ENCODE peak calls at places on chromosomes 6 and 20, in nine cellular contexts. G, W, D, Q, N, K, H, T and M are unnamed samples.
A peak's percentile ranks its signal among the peaks of the same experiment; 100 is the strongest.

GRCh38 chr20:53503517-53503919 is 90.1 kb downstream of the ZNF217 start:
- DNase-seq in G (no peak), W (no peak), D (no peak), Q (no peak), N (no peak), K (no peak), H (no peak), T (no peak), M (no peak)

GRCh38 chr20:9129756-9130155 is 60.9 kb downstream of the PLCB4 start:
- DNase-seq in G (no peak), W (no peak), D (no peak), Q (no peak), N (no peak), K (no peak), H (no peak), T (no peak), M (no peak)

GRCh38 chr6:160139420-160139851 is 17.8 kb downstream of the SLC22A1 start:
- DNase-seq in G (no peak), W (peak; percentile 82), D (peak; percentile 90), Q (no peak), N (no peak), K (no peak), H (no peak), T (no peak), M (no peak)

GRCh38 chr6:81894286-81894685 is 141.8 kb upstream of the TENT5A start:
- DNase-seq in G (no peak), W (no peak), D (peak; percentile 95), Q (no peak), N (no peak), K (no peak), H (no peak), T (no peak), M (no peak)

GRCh38 chr6:142014515-142014914 is 118.2 kb upstream of the GJE1 start:
- DNase-seq in G (no peak), W (no peak), D (peak; percentile 75), Q (peak; percentile 32), N (no peak), K (no peak), H (no peak), T (no peak), M (no peak)

GRCh38 chr20:32649697-32650471 is 23.9 kb downstream of the C20orf203 start:
- DNase-seq in G (no peak), W (no peak), D (no peak), Q (no peak), N (no peak), K (no peak), H (no peak), T (no peak), M (no peak)

GRCh38 chr6:81023007-81023582 is 729.4 kb downstream of the TENT5A start:
- DNase-seq in G (no peak), W (no peak), D (no peak), Q (no peak), N (no peak), K (no peak), H (no peak), T (no peak), M (peak; percentile 83)

GRCh38 chr20:14919473-14920157 is 582.2 kb upstream of the FLRT3 start:
- DNase-seq in G (no peak), W (no peak), D (no peak), Q (peak; percentile 24), N (no peak), K (peak; percentile 37), H (no peak), T (no peak), M (peak; percentile 89)

GRCh38 chr20:53980101-53980500 is 90.3 kb downstream of the BCAS1 start:
- DNase-seq in G (no peak), W (no peak), D (no peak), Q (no peak), N (no peak), K (no peak), H (no peak), T (no peak), M (no peak)

GRCh38 chr6:35218021-35218420 is 4.3 kb downstream of the SCUBE3 start:
- DNase-seq in G (no peak), W (no peak), D (peak; percentile 49), Q (no peak), N (no peak), K (no peak), H (no peak), T (no peak), M (no peak)

GRCh38 chr20:57513199-57513598 is 11.7 kb downstream of the CTCFL start:
- DNase-seq in G (no peak), W (no peak), D (peak; percentile 14), Q (no peak), N (no peak), K (no peak), H (no peak), T (no peak), M (no peak)

GRCh38 chr6:40359808-40360207 is 227.4 kb downstream of the LRFN2 start:
- DNase-seq in G (no peak), W (no peak), D (no peak), Q (no peak), N (no peak), K (no peak), H (no peak), T (no peak), M (peak; percentile 96)

GRCh38 chr6:25670793-25671513 is 18.9 kb downstream of the SCGN start:
- DNase-seq in G (no peak), W (no peak), D (peak; percentile 2), Q (no peak), N (no peak), K (no peak), H (no peak), T (no peak), M (peak; percentile 28)

GRCh38 chr6:111211411-111212030 is 124.2 kb downstream of the SLC16A10 start:
- DNase-seq in G (no peak), W (no peak), D (no peak), Q (no peak), N (no peak), K (no peak), H (no peak), T (no peak), M (no peak)

GRCh38 chr20:63121246-63121645 is 94.7 kb downstream of the YTHDF1 start:
- DNase-seq in G (no peak), W (no peak), D (no peak), Q (no peak), N (no peak), K (no peak), H (no peak), T (no peak), M (no peak)

GRCh38 chr20:16661738-16662137 is 68.1 kb upstream of the SNRPB2 start:
- DNase-seq in G (no peak), W (no peak), D (no peak), Q (no peak), N (peak; percentile 47), K (no peak), H (no peak), T (no peak), M (no peak)

GRCh38 chr6:167329014-167329413 is 4.1 kb downstream of the TTLL2 start:
- DNase-seq in G (no peak), W (no peak), D (no peak), Q (peak; percentile 29), N (no peak), K (no peak), H (no peak), T (no peak), M (peak; percentile 41)

GRCh38 chr6:89597988-89598387 is 40.6 kb downstream of the LYRM2 start:
- DNase-seq in G (no peak), W (no peak), D (peak; percentile 62), Q (peak; percentile 49), N (no peak), K (no peak), H (no peak), T (no peak), M (peak; percentile 54)

GRCh38 chr20:22916121-22916842 is 118.8 kb upstream of the SSTR4 start:
- DNase-seq in G (no peak), W (no peak), D (no peak), Q (no peak), N (no peak), K (no peak), H (no peak), T (no peak), M (no peak)

GRCh38 chr6:6972456-6972855 is 135.3 kb upstream of the RREB1 start:
- DNase-seq in G (no peak), W (no peak), D (peak; percentile 63), Q (peak; percentile 8), N (no peak), K (peak; percentile 14), H (no peak), T (no peak), M (no peak)

GRCh38 chr6:107731422-107732319 is 92.4 kb downstream of the SCML4 start:
- DNase-seq in G (no peak), W (no peak), D (no peak), Q (no peak), N (no peak), K (no peak), H (no peak), T (peak; percentile 43), M (no peak)

GRCh38 chr6:116726947-116727346 is 38.6 kb downstream of the FAM162B start:
- DNase-seq in G (no peak), W (no peak), D (no peak), Q (no peak), N (no peak), K (no peak), H (no peak), T (no peak), M (no peak)

GRCh38 chr20:61297491-61297890 is 45.4 kb downstream of the CDH4 start:
- DNase-seq in G (no peak), W (no peak), D (no peak), Q (no peak), N (no peak), K (no peak), H (no peak), T (no peak), M (no peak)

GRCh38 chr20:59643616-59644061 is 39.3 kb downstream of the PHACTR3 start:
- DNase-seq in G (no peak), W (peak; percentile 64), D (no peak), Q (no peak), N (peak; percentile 69), K (no peak), H (no peak), T (no peak), M (no peak)

GRCh38 chr6:12343122-12343439 is 52.9 kb downstream of the EDN1 start:
- DNase-seq in G (no peak), W (no peak), D (no peak), Q (no peak), N (no peak), K (no peak), H (no peak), T (no peak), M (no peak)

GRCh38 chr6:154932562-154933027 is 62.5 kb upstream of the TIAM2 start:
- DNase-seq in G (no peak), W (no peak), D (peak; percentile 82), Q (no peak), N (no peak), K (no peak), H (no peak), T (no peak), M (peak; percentile 73)